ENCODE peak calls at places on chromosomes 1 and 21, in eight cellular contexts. E is WTC11, I is GM10248, N is hepatocyte, G is cardiac muscle cell, M is fibroblast of lung, F is cardiac fibroblast, C is lower leg skin. D is an unnamed sample.

GRCh38 chr1:243943671-243944428 is 93.8 kb upstream of the AKT3 start:
- DNase-seq in E (no peak), N (no peak), M (no peak), G (no peak), C (no peak), I (no peak), F (no peak), D (no peak)

GRCh38 chr1:93434088-93434487 is 13.8 kb upstream of the FNBP1L start:
- DNase-seq in I (no peak), E (no peak), M (no peak), F (no peak), G (no peak), N (no peak), C (no peak), D (no peak)

GRCh38 chr1:117367769-117368059 is 465 bp downstream of the MAN1A2 start:
- DNase-seq in E (no peak), C (no peak), M (no peak), I (no peak), N (no peak), G (no peak), F (no peak), D (no peak)

GRCh38 chr1:30132602-30133271 is 590.6 kb downstream of the MATN1 start:
- DNase-seq in F (no peak), I (no peak), G (no peak), M (no peak), N (no peak), C (no peak), E (no peak), D (no peak)

GRCh38 chr1:1426961-1427934 is 6.2 kb upstream of the ANKRD65 start:
- DNase-seq in C (no peak), N (peak; percentile 67), I (peak; percentile 42), F (no peak), E (peak; percentile 48), M (no peak), G (peak; percentile 54), D (peak; percentile 84)

GRCh38 chr1:234612352-234613127 is 2.6 kb upstream of the IRF2BP2 start:
- DNase-seq in C (peak; percentile 94), M (peak; percentile 99), E (peak; percentile 40), N (peak; percentile 97), G (peak; percentile 65), I (peak; percentile 77), F (peak; percentile 99), D (peak; percentile 75)

GRCh38 chr1:31757204-31757679 is 6.9 kb downstream of the ADGRB2 start:
- DNase-seq in E (no peak), F (no peak), N (no peak), G (no peak), M (no peak), I (no peak), C (no peak), D (no peak)

GRCh38 chr1:18606443-18607288 is 24.0 kb upstream of the PAX7 start:
- DNase-seq in I (no peak), C (no peak), M (no peak), E (no peak), N (no peak), F (no peak), G (no peak), D (no peak)

GRCh38 chr1:31410871-31411270 is 2.1 kb upstream of the SERINC2 start:
- DNase-seq in E (no peak), C (no peak), I (no peak), F (peak; percentile 76), G (no peak), N (no peak), M (no peak), D (no peak)

GRCh38 chr1:119537979-119538378 is 31.0 kb downstream of the HSD3B1 start:
- DNase-seq in F (no peak), I (no peak), N (no peak), C (no peak), M (no peak), E (no peak), G (no peak), D (no peak)

GRCh38 chr1:248858096-248858890 is 592 bp downstream of the ZNF692 start:
- DNase-seq in G (peak; percentile 72), M (peak; percentile 69), C (no peak), I (peak; percentile 43), N (peak; percentile 84), F (peak; percentile 57), E (peak; percentile 81), D (peak; percentile 76)

GRCh38 chr1:248855580-248855979 is 3.3 kb downstream of the ZNF692 start:
- DNase-seq in G (no peak), C (no peak), E (no peak), I (no peak), M (no peak), N (no peak), F (no peak), D (no peak)

GRCh38 chr1:197672347-197672746 is 102.9 kb downstream of the DENND1B start:
- DNase-seq in I (no peak), N (no peak), G (no peak), F (no peak), M (no peak), E (no peak), C (no peak), D (no peak)

GRCh38 chr21:33844890-33845205 is 70.8 kb downstream of the ATP5PO start:
- DNase-seq in E (no peak), M (no peak), I (no peak), G (no peak), N (no peak), C (no peak), F (no peak), D (no peak)

GRCh38 chr21:33844104-33844889 is 71.3 kb downstream of the ATP5PO start:
- DNase-seq in N (peak; percentile 56), F (peak; percentile 14), G (peak; percentile 32), M (peak; percentile 71), I (no peak), C (no peak), E (no peak), D (no peak)

GRCh38 chr21:33847586-33848251 is 67.9 kb downstream of the ATP5PO start:
- DNase-seq in E (no peak), I (no peak), N (no peak), G (no peak), F (no peak), C (no peak), M (no peak), D (no peak)

GRCh38 chr21:33848252-33848953 is 67.2 kb downstream of the ATP5PO start:
- DNase-seq in F (no peak), N (no peak), M (no peak), C (no peak), E (no peak), G (no peak), I (no peak), D (no peak)

GRCh38 chr21:33846141-33846540 is 69.5 kb downstream of the ATP5PO start:
- DNase-seq in M (no peak), F (no peak), E (no peak), N (no peak), G (no peak), C (no peak), I (no peak), D (no peak)
- TF ChIP-seq CTCF in M (no peak), F (no peak), E (no peak), N (no peak), G (no peak), C (no peak), I (no peak), D (no peak)

GRCh38 chr1:6389971-6390370 is 3.6 kb downstream of the ACOT7 start:
- DNase-seq in G (no peak), M (no peak), N (no peak), E (no peak), C (no peak), F (no peak), I (no peak), D (no peak)

GRCh38 chr1:6392081-6392879 is 1.3 kb downstream of the ACOT7 start:
- DNase-seq in G (no peak), M (no peak), N (no peak), F (no peak), E (no peak), C (no peak), I (no peak), D (no peak)

GRCh38 chr1:6396998-6397397 is 3.4 kb upstream of the ACOT7 start:
- DNase-seq in G (no peak), N (no peak), F (no peak), E (no peak), C (no peak), M (no peak), I (no peak), D (peak; percentile 44)

GRCh38 chr1:6392880-6393399 is 627 bp downstream of the ACOT7 start:
- DNase-seq in G (peak; percentile 41), M (no peak), N (no peak), I (peak; percentile 35), C (no peak), F (no peak), E (no peak), D (no peak)

GRCh38 chr1:6393400-6394187 is at the start of gene ACOT7:
- DNase-seq in M (peak; percentile 86), C (peak; percentile 74), F (peak; percentile 85), N (peak; percentile 96), G (peak; percentile 93), I (peak; percentile 97), E (peak; percentile 89), D (peak; percentile 91)
- TF ChIP-seq CTCF in M (peak; percentile 22), C (no peak), F (peak; percentile 32), N (peak; percentile 26), G (peak; percentile 38), I (no peak), E (no peak), D (no peak)

GRCh38 chr1:158521666-158522058 is 32.5 kb downstream of the OR6Y1 start:
- DNase-seq in M (no peak), C (no peak), F (no peak), G (no peak), E (no peak), I (no peak), N (no peak), D (no peak)

DNA sequence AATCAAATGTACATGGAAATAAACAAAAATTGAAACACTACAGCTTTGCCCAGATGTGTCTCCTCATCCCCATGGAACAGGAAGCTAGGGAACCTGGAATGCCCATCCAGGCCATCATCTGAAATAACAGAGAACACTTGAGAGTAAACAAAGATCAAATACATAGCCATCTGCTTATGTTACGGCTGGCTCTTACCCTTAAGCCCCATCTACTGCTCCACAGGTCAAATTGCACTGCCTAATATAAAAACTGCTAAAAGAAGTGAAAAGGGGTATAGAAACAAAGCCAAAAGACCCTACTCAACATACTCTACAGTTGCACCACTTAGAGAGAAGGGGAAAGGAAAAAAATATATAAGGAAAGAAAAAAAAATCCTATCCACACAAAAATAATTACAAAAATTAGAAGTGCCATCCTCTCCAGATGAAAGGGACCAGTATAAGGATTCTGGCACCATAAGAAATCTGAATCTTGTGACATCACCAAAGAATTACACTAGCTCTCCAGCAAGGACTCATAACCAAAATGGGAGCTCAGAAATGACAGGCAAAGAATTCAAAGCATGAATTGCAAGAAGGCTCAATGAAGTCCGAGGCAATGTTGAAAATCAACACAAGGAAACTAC is 26.9 kb downstream of the OR6Y1 start:
- DNase-seq in C (no peak), N (no peak), I (no peak), G (peak; percentile 24), E (no peak), F (peak; percentile 32), M (peak; percentile 17), D (no peak)
- TF ChIP-seq CTCF in C (no peak), N (no peak), I (peak; percentile 40), G (peak; percentile 52), E (peak; percentile 33), F (peak; percentile 47), M (peak; percentile 66), D (no peak)

DNA sequence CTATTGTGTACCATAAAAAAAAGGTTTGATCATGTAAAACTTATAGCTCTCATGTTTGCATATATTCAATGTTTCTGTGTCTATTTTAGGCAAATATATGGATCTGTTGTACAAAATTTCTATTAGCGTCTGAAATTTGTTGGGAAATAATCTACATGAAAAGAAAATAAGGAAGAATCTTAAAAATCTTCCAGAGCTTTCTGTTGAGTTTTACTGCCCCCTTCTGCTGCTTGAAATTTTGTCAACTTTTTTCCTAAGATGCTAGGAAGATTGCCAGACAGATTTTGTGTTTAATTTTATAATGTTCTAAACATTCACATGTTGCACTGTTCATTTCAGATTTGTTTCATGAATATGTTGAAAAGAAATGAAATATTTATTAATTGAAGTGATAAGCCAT is 2.5 kb upstream of the PTGS2 start:
- DNase-seq in E (no peak), F (peak; percentile 76), G (no peak), M (peak; percentile 21), N (peak; percentile 6), C (no peak), I (no peak), D (no peak)
- TF ChIP-seq CTCF in E (no peak), F (peak; percentile 41), G (peak; percentile 35), M (no peak), N (peak; percentile 32), C (no peak), I (peak; percentile 37), D (no peak)